ENCODE peak calls at places on chromosome 22, in five cellular contexts. One of them, this sample, is unnamed.

GRCh38 chr22:25827415-25827814 is 85.4 kb downstream of the MYO18B start:
- DNase-seq in adipocyte: no peak
- DNase-seq in NCI-H1105 treated with DMSO at 0.1 percent for 48 hours: no peak
- DNase-seq in iPS-NIHi11: no peak
- DNase-seq in lower leg skin: no peak
- DNase-seq in this sample: no peak

GRCh38 chr22:48926663-48927062 is 901.0 kb downstream of the BRD1 start:
- DNase-seq in lower leg skin: peak
- DNase-seq in NCI-H1105 treated with DMSO at 0.1 percent for 48 hours: no peak
- DNase-seq in iPS-NIHi11: no peak
- DNase-seq in adipocyte: no peak
- DNase-seq in this sample: no peak

GRCh38 chr22:26629988-26630761 is 8.4 kb downstream of the CRYBA4 start:
- DNase-seq in iPS-NIHi11: no peak
- DNase-seq in lower leg skin: no peak
- DNase-seq in NCI-H1105 treated with DMSO at 0.1 percent for 48 hours: no peak
- DNase-seq in adipocyte: no peak
- DNase-seq in this sample: no peak

GRCh38 chr22:44281706-44282637 is 30.8 kb downstream of the SHISAL1 start:
- DNase-seq in adipocyte: no peak
- DNase-seq in iPS-NIHi11: no peak
- DNase-seq in lower leg skin: no peak
- DNase-seq in NCI-H1105 treated with DMSO at 0.1 percent for 48 hours: no peak
- DNase-seq in this sample: no peak

GRCh38 chr22:41003976-41004375 is 52.8 kb downstream of the RBX1 start:
- DNase-seq in adipocyte: no peak
- DNase-seq in NCI-H1105 treated with DMSO at 0.1 percent for 48 hours: no peak
- DNase-seq in lower leg skin: no peak
- DNase-seq in iPS-NIHi11: no peak
- DNase-seq in this sample: no peak

GRCh38 chr22:37184380-37184755 is 3.7 kb downstream of the C1QTNF6 start:
- DNase-seq in NCI-H1105 treated with DMSO at 0.1 percent for 48 hours: no peak
- DNase-seq in lower leg skin: no peak
- DNase-seq in iPS-NIHi11: no peak
- DNase-seq in adipocyte: no peak
- DNase-seq in this sample: no peak

GRCh38 chr22:32699686-32700085 is 101.8 kb upstream of the TIMP3 start:
- DNase-seq in iPS-NIHi11: no peak
- DNase-seq in adipocyte: no peak
- DNase-seq in lower leg skin: no peak
- DNase-seq in NCI-H1105 treated with DMSO at 0.1 percent for 48 hours: no peak
- DNase-seq in this sample: no peak

GRCh38 chr22:45317551-45318167 is 7.9 kb downstream of the FAM118A start:
- DNase-seq in lower leg skin: peak
- DNase-seq in NCI-H1105 treated with DMSO at 0.1 percent for 48 hours: no peak
- DNase-seq in iPS-NIHi11: peak
- DNase-seq in adipocyte: peak
- DNase-seq in this sample: no peak

GRCh38 chr22:45775569-45776312 is 104.1 kb downstream of the ATXN10 start:
- DNase-seq in adipocyte: no peak
- DNase-seq in lower leg skin: no peak
- DNase-seq in NCI-H1105 treated with DMSO at 0.1 percent for 48 hours: no peak
- DNase-seq in iPS-NIHi11: no peak
- DNase-seq in this sample: no peak

GRCh38 chr22:20885557-20886323 is 26.9 kb downstream of the SNAP29 start:
- DNase-seq in iPS-NIHi11: peak
- DNase-seq in adipocyte: peak
- DNase-seq in lower leg skin: peak
- DNase-seq in NCI-H1105 treated with DMSO at 0.1 percent for 48 hours: no peak
- DNase-seq in this sample: peak

GRCh38 chr22:35615156-35615555 is 2.0 kb downstream of the MB start:
- DNase-seq in iPS-NIHi11: no peak
- DNase-seq in adipocyte: no peak
- DNase-seq in NCI-H1105 treated with DMSO at 0.1 percent for 48 hours: no peak
- DNase-seq in lower leg skin: no peak
- DNase-seq in this sample: peak

GRCh38 chr22:22593964-22594656 is 35.0 kb upstream of the PRAME start:
- DNase-seq in adipocyte: peak
- DNase-seq in lower leg skin: no peak
- DNase-seq in NCI-H1105 treated with DMSO at 0.1 percent for 48 hours: peak
- DNase-seq in iPS-NIHi11: peak
- DNase-seq in this sample: no peak

GRCh38 chr22:38233427-38233826 is 31.6 kb downstream of the MAFF start:
- DNase-seq in iPS-NIHi11: no peak
- DNase-seq in lower leg skin: no peak
- DNase-seq in adipocyte: no peak
- DNase-seq in NCI-H1105 treated with DMSO at 0.1 percent for 48 hours: no peak
- DNase-seq in this sample: no peak

GRCh38 chr22:20979243-20979809 is 2.8 kb upstream of the LZTR1 start:
- DNase-seq in iPS-NIHi11: peak
- DNase-seq in lower leg skin: peak
- DNase-seq in adipocyte: peak
- DNase-seq in NCI-H1105 treated with DMSO at 0.1 percent for 48 hours: no peak
- DNase-seq in this sample: peak

GRCh38 chr22:32205974-32206773 is 1.3 kb upstream of the RFPL2 start:
- DNase-seq in iPS-NIHi11: peak
- DNase-seq in adipocyte: no peak
- DNase-seq in lower leg skin: no peak
- DNase-seq in NCI-H1105 treated with DMSO at 0.1 percent for 48 hours: no peak
- DNase-seq in this sample: no peak

GRCh38 chr22:31036671-31037550 is 44.2 kb upstream of the SMTN start:
- DNase-seq in adipocyte: peak
- DNase-seq in lower leg skin: no peak
- DNase-seq in iPS-NIHi11: no peak
- DNase-seq in NCI-H1105 treated with DMSO at 0.1 percent for 48 hours: no peak
- DNase-seq in this sample: peak

GRCh38 chr22:37282385-37282677 is at the start of gene CYTH4:
- DNase-seq in iPS-NIHi11: no peak
- DNase-seq in lower leg skin: peak
- DNase-seq in NCI-H1105 treated with DMSO at 0.1 percent for 48 hours: no peak
- DNase-seq in adipocyte: no peak
- DNase-seq in this sample: peak

GRCh38 chr22:40220316-40221054 is 42.8 kb downstream of the TNRC6B start:
- DNase-seq in adipocyte: no peak
- DNase-seq in NCI-H1105 treated with DMSO at 0.1 percent for 48 hours: no peak
- DNase-seq in lower leg skin: no peak
- DNase-seq in iPS-NIHi11: no peak
- DNase-seq in this sample: no peak

GRCh38 chr22:17969732-17970131 is 54.6 kb downstream of the MICAL3 start:
- DNase-seq in NCI-H1105 treated with DMSO at 0.1 percent for 48 hours: no peak
- DNase-seq in adipocyte: peak
- DNase-seq in iPS-NIHi11: no peak
- DNase-seq in lower leg skin: no peak
- DNase-seq in this sample: no peak

GRCh38 chr22:23520875-23521441 is 59.1 kb downstream of the IGLL1 start:
- DNase-seq in adipocyte: peak
- DNase-seq in NCI-H1105 treated with DMSO at 0.1 percent for 48 hours: no peak
- DNase-seq in iPS-NIHi11: peak
- DNase-seq in lower leg skin: no peak
- DNase-seq in this sample: peak

GRCh38 chr22:33747576-33748180 is 172.6 kb downstream of the LARGE1 start:
- DNase-seq in adipocyte: no peak
- DNase-seq in iPS-NIHi11: no peak
- DNase-seq in NCI-H1105 treated with DMSO at 0.1 percent for 48 hours: peak
- DNase-seq in lower leg skin: no peak
- DNase-seq in this sample: no peak

GRCh38 chr22:17999851-18000250 is 24.5 kb downstream of the MICAL3 start:
- DNase-seq in lower leg skin: no peak
- DNase-seq in adipocyte: no peak
- DNase-seq in iPS-NIHi11: no peak
- DNase-seq in NCI-H1105 treated with DMSO at 0.1 percent for 48 hours: no peak
- DNase-seq in this sample: no peak

GRCh38 chr22:36282078-36282831 is 29.3 kb downstream of the APOL1 start:
- DNase-seq in iPS-NIHi11: no peak
- DNase-seq in adipocyte: no peak
- DNase-seq in lower leg skin: no peak
- DNase-seq in NCI-H1105 treated with DMSO at 0.1 percent for 48 hours: no peak
- DNase-seq in this sample: no peak

GRCh38 chr22:36107436-36107835 is 53.1 kb downstream of the APOL3 start:
- DNase-seq in iPS-NIHi11: no peak
- DNase-seq in lower leg skin: no peak
- DNase-seq in adipocyte: no peak
- DNase-seq in NCI-H1105 treated with DMSO at 0.1 percent for 48 hours: no peak
- DNase-seq in this sample: peak

GRCh38 chr22:39839917-39840510 is 53.5 kb downstream of the ENTHD1 start:
- DNase-seq in adipocyte: no peak
- DNase-seq in NCI-H1105 treated with DMSO at 0.1 percent for 48 hours: no peak
- DNase-seq in lower leg skin: no peak
- DNase-seq in iPS-NIHi11: no peak
- DNase-seq in this sample: no peak

GRCh38 chr22:50698546-50698945 is 25.9 kb downstream of the SHANK3 start:
- DNase-seq in adipocyte: no peak
- DNase-seq in NCI-H1105 treated with DMSO at 0.1 percent for 48 hours: no peak
- DNase-seq in iPS-NIHi11: no peak
- DNase-seq in lower leg skin: peak
- DNase-seq in this sample: peak

GRCh38 chr22:25582946-25583345 is 18.5 kb downstream of the GRK3 start:
- DNase-seq in lower leg skin: no peak
- DNase-seq in NCI-H1105 treated with DMSO at 0.1 percent for 48 hours: no peak
- DNase-seq in adipocyte: peak
- DNase-seq in iPS-NIHi11: no peak
- DNase-seq in this sample: no peak

GRCh38 chr22:30045001-30045887 is 35.0 kb upstream of the HORMAD2 start:
- DNase-seq in iPS-NIHi11: no peak
- DNase-seq in lower leg skin: peak
- DNase-seq in adipocyte: no peak
- DNase-seq in NCI-H1105 treated with DMSO at 0.1 percent for 48 hours: no peak
- DNase-seq in this sample: no peak

GRCh38 chr22:30423296-30423958 is 2.1 kb upstream of the MTFP1 start:
- DNase-seq in iPS-NIHi11: peak
- DNase-seq in adipocyte: no peak
- DNase-seq in lower leg skin: peak
- DNase-seq in NCI-H1105 treated with DMSO at 0.1 percent for 48 hours: no peak
- DNase-seq in this sample: peak

This sample was measured in kidney.